ENCODE peak calls at places on chromosome 3, in nine cellular contexts. S is left lung, E is breast epithelium, I is ovary, X is thoracic aorta, N is H9, G is kidney, V is suprapubic skin, L is IMR-90. Q is an unnamed sample. For H3K4me1, the result is how much of the 10 kb centered on the place peaks cover.

GRCh38 chr3:114362815-114363214 is 69.0 kb downstream of the TIGIT start:
- DNase-seq in S (no peak), E (no peak), I (no peak), X (no peak), N (no peak), G (no peak), V (no peak), L (peak), Q (no peak)

GRCh38 chr3:115280531-115280930 is 133.4 kb upstream of the ZBTB20 start:
- DNase-seq in S (no peak), E (no peak), I (no peak), X (no peak), N (no peak), G (no peak), V (no peak), L (no peak), Q (no peak)

GRCh38 chr3:135792174-135792573 is 173.4 kb upstream of the PPP2R3A start:
- DNase-seq in S (no peak), E (no peak), I (no peak), X (no peak), N (peak), G (no peak), V (no peak), L (no peak), Q (no peak)

GRCh38 chr3:150255416-150255815 is 152.7 kb upstream of the TSC22D2 start:
- DNase-seq in S (no peak), E (peak), I (peak), X (peak), N (no peak), G (no peak), V (no peak), L (no peak), Q (peak)

GRCh38 chr3:197002701-197003454 is 26.7 kb downstream of the MELTF start:
- DNase-seq in S (peak), E (peak), I (peak), X (no peak), N (peak), G (peak), V (no peak), L (peak), Q (peak)

GRCh38 chr3:149678365-149678948 is 20.6 kb upstream of the WWTR1 start:
- DNase-seq in S (no peak), E (no peak), I (no peak), X (no peak), N (no peak), G (no peak), V (no peak), L (no peak), Q (no peak)

GRCh38 chr3:172034786-172035685 is 4.3 kb upstream of the FNDC3B start:
- DNase-seq in S (no peak), E (no peak), I (no peak), X (no peak), N (peak), G (no peak), V (no peak), L (peak), Q (no peak)

GRCh38 chr3:142817356-142817755 is 71.5 kb downstream of the PCOLCE2 start:
- DNase-seq in S (no peak), E (no peak), I (no peak), X (no peak), N (no peak), G (no peak), V (no peak), L (no peak), Q (no peak)

GRCh38 chr3:15361494-15362214 is 29.3 kb upstream of the SH3BP5 start:
- DNase-seq in S (no peak), E (no peak), I (no peak), X (no peak), N (peak), G (no peak), V (no peak), L (peak), Q (no peak)

GRCh38 chr3:193978030-193978429 is 157.9 kb upstream of the HES1 start:
- DNase-seq in S (no peak), E (peak), I (no peak), X (no peak), N (no peak), G (no peak), V (no peak), L (no peak), Q (no peak)

GRCh38 chr3:114714237-114714636 is 420.4 kb downstream of the TIGIT start:
- DNase-seq in S (no peak), E (no peak), I (no peak), X (no peak), N (no peak), G (no peak), V (no peak), L (no peak), Q (no peak)

GRCh38 chr3:38985981-38986380 is 65.8 kb downstream of the SCN11A start:
- DNase-seq in S (no peak), E (no peak), I (no peak), X (no peak), N (no peak), G (no peak), V (no peak), L (no peak), Q (no peak)

GRCh38 chr3:63966007-63966406 is 53.8 kb upstream of the SCAANT1 start:
- DNase-seq in S (no peak), E (no peak), I (no peak), X (no peak), N (no peak), G (no peak), V (no peak), L (no peak), Q (no peak)

GRCh38 chr3:58434990-58435389 is 1.4 kb upstream of the PDHB start:
- DNase-seq in S (no peak), E (no peak), I (no peak), X (no peak), N (peak), G (peak), V (no peak), L (peak), Q (no peak)

GRCh38 chr3:192496951-192497350 is 230.4 kb downstream of the FGF12 start:
- DNase-seq in S (no peak), E (no peak), I (no peak), X (no peak), N (no peak), G (no peak), V (no peak), L (no peak), Q (no peak)

GRCh38 chr3:128709506-128710210 is 16.3 kb upstream of the RAB7A start:
- DNase-seq in S (no peak), E (peak), I (no peak), X (no peak), N (no peak), G (no peak), V (no peak), L (no peak), Q (no peak)

GRCh38 chr3:43180027-43180426 is 74.1 kb upstream of the POMGNT2 start:
- DNase-seq in S (no peak), E (no peak), I (no peak), X (no peak), N (no peak), G (no peak), V (no peak), L (peak), Q (no peak)

GRCh38 chr3:25428003-25428861 is at the start of gene RARB:
- DNase-seq in S (no peak), E (peak), I (peak), X (peak), N (peak), G (peak), V (peak), L (peak), Q (peak)

GRCh38 chr3:134427400-134428111 is 53.3 kb upstream of the AMOTL2 start:
- DNase-seq in S (no peak), E (no peak), I (no peak), X (no peak), N (no peak), G (no peak), V (peak), L (peak), Q (no peak)

GRCh38 chr3:17505856-17506255 is 236.6 kb downstream of the TBC1D5 start:
- DNase-seq in S (no peak), E (no peak), I (no peak), X (no peak), N (no peak), G (no peak), V (no peak), L (peak), Q (no peak)

GRCh38 chr3:23146163-23146562 is 57.0 kb upstream of the UBE2E2 start:
- DNase-seq in S (no peak), E (no peak), I (no peak), X (no peak), N (no peak), G (no peak), V (no peak), L (no peak), Q (no peak)

GRCh38 chr3:143120716-143121239 is 1.2 kb downstream of the CHST2 start:
- DNase-seq in S (peak), E (no peak), I (no peak), X (no peak), N (peak), G (peak), V (no peak), L (peak), Q (no peak)

GRCh38 chr3:58839187-58839586 is 172.6 kb upstream of the FAM3D start:
- DNase-seq in S (no peak), E (no peak), I (no peak), X (no peak), N (no peak), G (no peak), V (no peak), L (no peak), Q (no peak)

GRCh38 chr3:61250784-61251173 is 473 bp downstream of the FHIT start:
- DNase-seq in S (no peak), E (peak), I (peak), X (no peak), N (no peak), G (peak), V (peak), L (no peak), Q (peak)

GRCh38 chr3:38039101-38039898 is at the start of gene DLEC1:
- DNase-seq in S (peak), E (no peak), I (peak), X (no peak), N (peak), G (peak), V (peak), L (peak), Q (peak)

GRCh38 chr3:112132975-112133448 is at the start of gene GCSAM:
- DNase-seq in S (no peak), E (peak), I (no peak), X (no peak), N (no peak), G (no peak), V (no peak), L (no peak), Q (peak)

GRCh38 chr3:39383190-39383912 is at the start of gene SLC25A38:
- DNase-seq in S (peak), E (peak), I (peak), X (peak), N (peak), G (peak), V (peak), L (peak), Q (peak)

GRCh38 chr3:105793040-105793439 is 75.8 kb downstream of the CBLB start:
- DNase-seq in S (no peak), E (no peak), I (no peak), X (no peak), N (no peak), G (no peak), V (no peak), L (no peak), Q (no peak)

DNA sequence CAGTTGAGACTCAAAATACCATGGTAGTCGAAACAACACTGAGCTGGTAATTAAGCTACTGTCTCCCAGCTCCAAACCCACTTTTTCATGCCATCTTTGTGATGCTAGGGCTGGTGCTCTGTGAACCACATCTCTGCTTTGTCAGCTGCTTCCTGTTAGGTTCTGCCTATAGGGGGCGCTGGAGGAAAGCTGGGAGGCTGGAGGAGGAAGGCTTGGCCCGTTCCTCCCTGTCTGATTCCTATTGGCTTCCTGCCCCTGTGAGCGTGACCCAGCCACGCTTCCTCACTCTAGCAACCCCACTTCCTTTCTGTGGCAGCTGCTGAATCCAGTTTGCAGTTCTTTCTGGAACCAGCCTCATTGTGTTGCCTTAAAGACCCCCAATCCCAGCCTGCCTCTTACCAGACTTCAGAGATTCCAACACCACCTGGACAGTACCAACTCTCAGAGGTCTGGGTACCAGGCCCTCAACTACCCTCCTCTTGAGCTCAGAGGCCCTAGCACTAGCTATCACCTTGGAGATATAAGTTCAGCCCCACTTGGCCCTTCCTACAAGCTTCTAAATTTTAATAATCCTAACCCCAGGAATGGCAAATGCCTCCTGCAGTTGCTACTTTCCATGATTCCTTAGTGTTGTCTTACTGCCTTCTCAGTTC is 120.9 kb downstream of the ERC2 start:
- DNase-seq in S (no peak), E (no peak), I (no peak), X (no peak), N (peak), G (no peak), V (no peak), L (no peak), Q (no peak)
- TF ChIP-seq CTCF in S (no peak), E (no peak), I (no peak), X (no peak), N (peak), G (peak), V (no peak), L (no peak), Q (peak)

GRCh38 chr3:146345900-146346299 is 95.0 kb upstream of the PLSCR4 start:
- DNase-seq in S (no peak), E (no peak), I (no peak), X (no peak), N (no peak), G (no peak), V (no peak), L (no peak), Q (no peak)
- H3K27ac ChIP-seq in S (no peak), E (no peak), I (no peak), X (no peak), N (no peak), G (no peak), V (no peak), L (no peak), Q (no peak)

GRCh38 chr3:113287818-113288648 is 76.7 kb downstream of the BOC start:
- DNase-seq in S (no peak), E (no peak), I (peak), X (no peak), N (no peak), G (no peak), V (no peak), L (peak), Q (no peak)
- H3K4me1 ChIP-seq in S (under half), E (under half), I (under half), X (under half), N (under half), G (under half), V (under half), L (under half), Q (under half)

GRCh38 chr3:29576181-29576580 is 295.3 kb downstream of the RBMS3 start:
- DNase-seq in S (no peak), E (no peak), I (no peak), X (no peak), N (no peak), G (no peak), V (no peak), L (no peak), Q (no peak)
- TF ChIP-seq CTCF in S (no peak), E (no peak), I (no peak), X (no peak), N (no peak), G (no peak), V (no peak), L (no peak), Q (no peak)

DNA sequence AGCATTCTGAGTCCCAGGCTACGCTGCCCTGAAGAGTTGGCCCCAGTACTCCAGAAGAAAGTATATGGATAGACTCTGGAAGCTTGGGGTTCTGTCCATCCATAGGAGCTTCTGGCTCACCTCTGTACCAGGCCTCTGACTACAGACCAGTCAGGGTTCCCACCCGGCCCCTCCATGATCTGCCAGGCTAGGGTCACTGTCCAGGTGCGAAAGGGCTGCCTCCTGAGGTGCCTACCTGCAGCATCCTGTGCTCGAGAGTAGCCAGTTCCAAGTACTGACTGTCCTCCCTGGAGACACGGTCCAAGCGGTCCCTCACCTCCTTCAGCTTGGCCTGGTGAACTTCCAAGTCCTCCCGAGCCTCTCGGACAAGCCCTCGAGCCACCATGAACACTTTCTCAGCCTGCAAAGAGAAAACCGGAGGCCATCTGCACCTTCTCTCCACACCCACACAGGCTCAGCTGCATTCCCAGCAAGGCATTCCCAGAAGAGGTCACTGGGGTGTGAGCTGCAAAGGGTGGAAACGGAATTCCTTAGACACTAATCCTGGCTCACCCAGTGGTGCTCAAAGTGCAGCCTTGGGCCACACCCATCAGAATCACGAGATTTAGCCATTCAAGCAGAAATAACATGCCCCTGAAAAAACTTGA is 3.7 kb upstream of the PLXNB1 start:
- DNase-seq in S (no peak), E (no peak), I (peak), X (no peak), N (no peak), G (no peak), V (peak), L (peak), Q (no peak)
- H3K27ac ChIP-seq in S (peak), E (peak), I (no peak), X (no peak), N (no peak), G (peak), V (peak), L (no peak), Q (peak)

GRCh38 chr3:141436180-141436579 is 50.6 kb upstream of the RASA2 start:
- DNase-seq in S (no peak), E (no peak), I (no peak), X (no peak), N (no peak), G (no peak), V (no peak), L (no peak), Q (no peak)
- H3K4me1 ChIP-seq in S (under half), E (under half), I (under half), X (under half), N (under half), G (under half), V (under half), L (under half), Q (half or more)

DNA sequence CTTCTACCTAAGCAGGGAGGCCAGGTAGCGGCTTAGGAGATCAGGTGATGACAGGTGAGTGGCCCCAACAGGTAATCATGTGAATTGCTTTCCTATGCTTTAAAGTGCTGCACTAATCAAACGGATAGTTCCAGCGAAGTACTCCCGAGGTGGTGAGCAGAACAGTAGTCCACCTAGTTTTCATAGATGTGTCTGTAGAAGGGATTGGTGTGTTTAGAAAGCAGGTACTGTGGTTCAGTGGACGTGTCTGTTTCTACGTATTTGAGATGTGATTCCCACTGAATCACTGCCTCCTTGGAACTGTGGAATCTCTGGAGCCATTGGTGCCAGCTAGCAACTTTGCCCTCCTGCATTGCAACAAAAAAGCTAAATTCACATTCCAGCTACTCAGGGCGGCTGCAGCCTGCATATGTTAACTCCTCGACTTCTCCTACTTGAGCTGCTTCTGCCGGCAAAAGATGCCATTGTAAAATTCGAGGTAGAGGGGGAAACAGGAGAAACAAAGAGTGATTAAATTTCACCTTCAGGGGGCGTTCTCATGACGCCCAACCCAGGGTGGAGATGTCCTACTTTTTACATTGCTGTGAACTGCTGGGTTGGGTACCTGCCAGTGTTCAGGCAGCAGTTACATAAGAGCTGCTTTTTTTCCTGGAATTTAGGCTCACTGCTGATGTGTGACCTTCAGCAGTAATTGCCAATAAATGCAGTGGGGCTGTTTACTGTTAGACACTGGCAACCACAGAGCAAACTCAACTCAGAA is 227.3 kb downstream of the ITPR1 start:
- DNase-seq in S (no peak), E (peak), I (peak), X (no peak), N (peak), G (peak), V (no peak), L (peak), Q (peak)
- TF ChIP-seq CTCF in S (peak), E (peak), I (peak), X (peak), N (peak), G (peak), V (peak), L (peak), Q (peak)

GRCh38 chr3:73508330-73508954 is 116.3 kb downstream of the PDZRN3 start:
- DNase-seq in S (no peak), E (no peak), I (no peak), X (no peak), N (peak), G (peak), V (no peak), L (peak), Q (no peak)
- H3K27ac ChIP-seq in S (no peak), E (peak), I (no peak), X (peak), N (no peak), G (no peak), V (no peak), L (peak), Q (peak)

DNA sequence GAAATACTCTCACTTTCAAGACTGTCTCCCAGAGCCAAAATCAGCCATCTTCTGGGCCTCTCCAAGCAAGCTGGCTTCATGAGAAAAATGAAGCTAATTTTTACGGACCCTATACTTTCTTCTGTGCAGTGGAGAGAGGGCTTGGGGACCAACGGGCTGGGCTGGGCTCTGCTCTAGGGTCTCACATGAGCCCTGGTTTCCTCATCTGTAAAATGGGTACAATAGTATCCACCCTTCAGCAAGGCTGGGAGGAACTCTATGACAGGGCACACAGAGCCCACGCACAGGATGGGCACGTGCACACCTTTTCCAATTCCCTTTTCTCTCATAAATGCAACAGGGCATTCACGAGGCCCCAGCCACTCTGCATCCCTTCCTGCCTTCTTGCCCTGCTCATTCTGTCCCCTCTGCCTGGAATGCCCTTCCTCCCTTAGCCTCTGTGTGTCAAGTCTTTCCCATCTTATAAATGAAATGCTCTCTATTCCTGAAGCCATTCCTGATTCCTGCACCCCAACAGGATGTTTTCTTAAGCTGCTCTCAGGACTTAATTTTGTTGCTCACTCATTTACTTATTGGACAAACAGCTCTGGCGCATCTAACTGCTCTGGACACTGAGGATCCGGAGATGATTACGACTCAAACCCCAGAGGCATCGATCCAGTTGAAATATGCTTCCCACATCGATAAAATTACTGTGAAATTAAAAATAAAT is 32.9 kb upstream of the SEC13 start:
- DNase-seq in S (peak), E (no peak), I (no peak), X (no peak), N (no peak), G (no peak), V (no peak), L (no peak), Q (no peak)
- H3K4me1 ChIP-seq in S (under half), E (under half), I (under half), X (under half), N (under half), G (under half), V (under half), L (under half), Q (under half)

GRCh38 chr3:34619990-34620389 is 821.6 kb downstream of the PDCD6IP start:
- DNase-seq in S (no peak), E (no peak), I (no peak), X (no peak), N (peak), G (no peak), V (no peak), L (no peak), Q (no peak)
- TF ChIP-seq CTCF in S (no peak), E (no peak), I (no peak), X (no peak), N (peak), G (no peak), V (no peak), L (no peak), Q (no peak)

Q was measured in left ventricle myocardium inferior.